ENCODE peak calls at places on chromosomes 13 and 19, in four cellular contexts. R, P, O and L are unnamed samples.

GRCh38 chr13:87884874-87885273 is 213.7 kb downstream of the SLITRK5 start:
- DNase-seq in R (no peak), P (peak), O (no peak), L (no peak)

GRCh38 chr19:12647490-12648071 is 19.0 kb downstream of the MAN2B1 start:
- DNase-seq in R (no peak), P (peak), O (no peak), L (no peak)

GRCh38 chr19:13825489-13826475 is 30.5 kb downstream of the ZSWIM4 start:
- DNase-seq in R (no peak), P (peak), O (no peak), L (no peak)

GRCh38 chr13:65036999-65037398 is 2193.1 kb downstream of the PCDH9 start:
- DNase-seq in R (no peak), P (no peak), O (no peak), L (no peak)

GRCh38 chr19:5097959-5098623 is 129.2 kb downstream of the KDM4B start:
- DNase-seq in R (no peak), P (no peak), O (no peak), L (no peak)

GRCh38 chr13:32829676-32830091 is 186.5 kb upstream of the KL start:
- DNase-seq in R (no peak), P (no peak), O (no peak), L (no peak)

GRCh38 chr19:14248578-14249011 is 42.6 kb upstream of the ADGRL1 start:
- DNase-seq in R (peak), P (peak), O (no peak), L (peak)

GRCh38 chr13:62483774-62484173 is 1068.1 kb upstream of the PCDH20 start:
- DNase-seq in R (no peak), P (no peak), O (no peak), L (no peak)

GRCh38 chr13:101397742-101398141 is 18.6 kb downstream of the NALCN start:
- DNase-seq in R (no peak), P (no peak), O (no peak), L (no peak)

GRCh38 chr19:1235625-1236538 is 1.9 kb downstream of the CBARP start:
- DNase-seq in R (no peak), P (no peak), O (no peak), L (no peak)

GRCh38 chr19:5880604-5881078 is 10.3 kb upstream of the FUT5 start:
- DNase-seq in R (no peak), P (no peak), O (no peak), L (no peak)

GRCh38 chr19:6589711-6590457 is 1.1 kb downstream of the CD70 start:
- DNase-seq in R (no peak), P (no peak), O (no peak), L (no peak)

GRCh38 chr19:1566392-1567115 is 1.6 kb downstream of the MEX3D start:
- DNase-seq in R (no peak), P (no peak), O (no peak), L (no peak)

GRCh38 chr19:44164327-44164672 is 600 bp upstream of the ZNF226 start:
- DNase-seq in R (no peak), P (no peak), O (no peak), L (no peak)

GRCh38 chr13:108195146-108195545 is 20.2 kb downstream of the LIG4 start:
- DNase-seq in R (no peak), P (no peak), O (no peak), L (no peak)

GRCh38 chr13:73110814-73111213 is 52.0 kb downstream of the KLF5 start:
- DNase-seq in R (no peak), P (no peak), O (no peak), L (no peak)

GRCh38 chr13:54875111-54875510 is 1846.5 kb downstream of the OLFM4 start:
- DNase-seq in R (no peak), P (no peak), O (no peak), L (no peak)

GRCh38 chr19:5621945-5622464 is 571 bp downstream of the SAFB2 start:
- DNase-seq in R (no peak), P (no peak), O (no peak), L (no peak)